ENCODE peak calls at places on chromosomes 1 and 21, in eight cellular contexts. V is neuronal stem cell, B is IMR-90, F is Caco-2, X is uterus, R is lung, M is aorta, K is A549. S is an unnamed sample. For H3K4me1, the result is how much of the 10 kb centered on the place peaks cover.

GRCh38 chr1:170623171-170623570 is 40.8 kb upstream of the PRRX1 start:
- DNase-seq in V (no peak), B (peak), F (no peak), X (no peak), R (no peak), M (no peak), K (peak), S (no peak)

GRCh38 chr1:229993894-229994293 is 73.1 kb upstream of the GALNT2 start:
- DNase-seq in V (no peak), B (no peak), F (no peak), X (no peak), R (no peak), M (no peak), K (no peak), S (no peak)

GRCh38 chr1:46940307-46940706 is 969 bp downstream of the CYP4A11 start:
- DNase-seq in V (no peak), B (no peak), F (no peak), X (no peak), R (no peak), M (no peak), K (no peak), S (no peak)

GRCh38 chr1:2174348-2175054 is 20.1 kb downstream of the FAAP20 start:
- DNase-seq in V (peak), B (peak), F (peak), X (peak), R (no peak), M (peak), K (peak), S (peak)

GRCh38 chr1:3063379-3064295 is 5.4 kb upstream of the PRDM16 start:
- DNase-seq in V (no peak), B (no peak), F (peak), X (no peak), R (no peak), M (peak), K (no peak), S (no peak)

GRCh38 chr21:42829954-42830353 is 49.4 kb downstream of the WDR4 start:
- DNase-seq in V (no peak), B (no peak), F (peak), X (no peak), R (no peak), M (no peak), K (no peak), S (no peak)

GRCh38 chr1:91701494-91701869 is 184.5 kb downstream of the TGFBR3 start:
- DNase-seq in V (no peak), B (no peak), F (no peak), X (no peak), R (no peak), M (no peak), K (no peak), S (no peak)

GRCh38 chr21:28805885-28806284 is 186.8 kb downstream of the LTN1 start:
- DNase-seq in V (no peak), B (peak), F (no peak), X (peak), R (no peak), M (no peak), K (no peak), S (peak)

GRCh38 chr1:39106949-39107740 is 81.0 kb downstream of the NDUFS5 start:
- DNase-seq in V (peak), B (no peak), F (no peak), X (no peak), R (no peak), M (no peak), K (no peak), S (peak)
- H3K4me1 ChIP-seq in V (under half), B (under half), F (under half), X (under half), R (under half), M (under half), K (half or more), S (half or more)

GRCh38 chr1:233597489-233597901 is 16.4 kb upstream of the KCNK1 start:
- DNase-seq in V (no peak), B (no peak), F (no peak), X (no peak), R (no peak), M (no peak), K (no peak), S (no peak)

GRCh38 chr1:233599542-233600073 is 14.3 kb upstream of the KCNK1 start:
- DNase-seq in V (no peak), B (no peak), F (no peak), X (no peak), R (no peak), M (no peak), K (no peak), S (no peak)

GRCh38 chr1:233598891-233599541 is 14.9 kb upstream of the KCNK1 start:
- DNase-seq in V (no peak), B (no peak), F (no peak), X (no peak), R (no peak), M (no peak), K (no peak), S (no peak)

GRCh38 chr1:233603366-233603927 is 10.5 kb upstream of the KCNK1 start:
- DNase-seq in V (no peak), B (no peak), F (no peak), X (no peak), R (no peak), M (no peak), K (no peak), S (no peak)

DNA sequence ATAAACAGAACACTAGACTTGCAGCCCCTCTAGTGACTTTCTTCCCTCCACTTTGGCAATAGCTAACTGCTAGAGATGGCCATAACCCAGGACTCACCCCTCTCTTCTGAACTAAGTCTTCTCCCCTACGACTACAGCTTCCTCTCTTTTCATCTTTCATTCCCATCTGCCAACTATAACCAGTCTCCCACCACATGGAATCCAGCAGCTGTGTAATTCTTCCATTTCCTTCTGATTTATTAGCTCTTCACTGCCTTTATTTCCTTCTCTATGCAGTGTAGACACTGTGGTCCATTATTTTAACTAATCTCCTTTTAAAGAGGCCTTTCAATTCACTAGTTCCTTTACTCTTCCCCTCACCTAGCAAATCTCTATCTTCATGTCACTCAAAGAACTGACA is 13.4 kb upstream of the KCNK1 start:
- DNase-seq in V (no peak), B (no peak), F (no peak), X (no peak), R (no peak), M (no peak), K (no peak), S (no peak)
- H3K4me1 ChIP-seq in V (under half), B (under half), F (under half), X (under half), R (under half), M (under half), K (under half), S (under half)

GRCh38 chr1:16218674-16219071 is 6.2 kb upstream of the ARHGEF19 start:
- DNase-seq in V (no peak), B (no peak), F (no peak), X (no peak), R (no peak), M (no peak), K (no peak), S (no peak)
- H3K4me1 ChIP-seq in V (under half), B (under half), F (under half), X (under half), R (under half), M (under half), K (under half), S (under half)

GRCh38 chr1:41752514-41753170 is 166.1 kb downstream of the HIVEP3 start:
- DNase-seq in V (no peak), B (no peak), F (no peak), X (no peak), R (no peak), M (no peak), K (no peak), S (no peak)
- H3K4me1 ChIP-seq in V (under half), B (under half), F (under half), X (under half), R (under half), M (under half), K (under half), S (under half)

DNA sequence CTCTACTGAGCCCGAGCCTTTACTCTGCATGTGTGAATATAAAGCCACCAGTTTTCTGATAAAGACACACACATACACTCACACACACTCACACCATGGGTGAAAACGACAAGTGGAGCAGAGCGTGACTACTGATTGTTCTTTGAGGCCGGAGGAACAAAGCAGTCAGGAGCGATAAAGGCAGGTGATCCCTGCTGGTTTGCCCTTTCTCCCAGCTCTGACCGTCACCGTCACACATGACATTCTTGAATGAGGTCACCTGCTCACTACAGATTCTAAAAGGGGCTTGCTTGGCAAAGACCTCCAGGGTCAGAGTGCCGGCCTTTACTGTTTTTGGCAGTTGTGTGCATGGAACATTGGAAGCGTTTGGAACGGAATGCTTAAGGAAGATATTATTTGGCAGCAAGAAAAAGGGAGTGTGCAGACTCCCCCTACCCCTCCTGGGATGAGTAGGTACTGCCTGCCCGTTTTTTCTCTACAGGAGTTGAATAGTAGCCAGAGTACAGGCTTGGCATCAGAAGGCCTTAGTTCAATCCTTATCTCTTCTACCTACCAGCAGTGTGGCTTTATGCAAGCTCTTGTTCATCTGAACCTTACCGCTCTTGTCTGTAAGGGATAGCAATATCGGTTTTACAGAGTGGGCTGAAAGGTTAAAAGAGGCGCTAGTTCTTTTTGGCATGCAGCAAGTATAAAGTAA is 79.7 kb downstream of the PBX1 start:
- DNase-seq in V (no peak), B (no peak), F (no peak), X (no peak), R (no peak), M (no peak), K (no peak), S (no peak)
- H3K4me1 ChIP-seq in V (half or more), B (under half), F (half or more), X (under half), R (under half), M (under half), K (half or more), S (under half)

GRCh38 chr1:38848069-38848468 is 11.5 kb downstream of the RRAGC start:
- DNase-seq in V (no peak), B (no peak), F (no peak), X (no peak), R (no peak), M (no peak), K (no peak), S (no peak)

GRCh38 chr1:38852780-38853179 is 6.8 kb downstream of the RRAGC start:
- DNase-seq in V (no peak), B (no peak), F (no peak), X (no peak), R (no peak), M (no peak), K (no peak), S (no peak)
- H3K4me1 ChIP-seq in V (under half), B (under half), F (under half), X (under half), R (under half), M (under half), K (under half), S (under half)

S was measured in SJSA1.